ENCODE peak calls at places on chromosomes 5 and 9, in four cellular contexts. One of them, this sample, is unnamed.

GRCh38 chr9:72997387-72997995 is 44.6 kb upstream of the ALDH1A1 start:
- DNase-seq in ascending aorta: no peak
- DNase-seq in HFFc6: no peak
- DNase-seq in tibial nerve: no peak
- DNase-seq in this sample: no peak

GRCh38 chr5:86858452-86858851 is 240.7 kb downstream of the COX7C start:
- DNase-seq in ascending aorta: no peak
- DNase-seq in HFFc6: no peak
- DNase-seq in tibial nerve: no peak
- DNase-seq in this sample: no peak

GRCh38 chr5:91219803-91220371 is 163.2 kb downstream of the ARRDC3 start:
- DNase-seq in ascending aorta: no peak
- DNase-seq in HFFc6: peak
- DNase-seq in tibial nerve: no peak
- DNase-seq in this sample: no peak

GRCh38 chr5:132681983-132682382 is 8.2 kb downstream of the IL4 start:
- DNase-seq in ascending aorta: no peak
- DNase-seq in HFFc6: no peak
- DNase-seq in tibial nerve: no peak
- DNase-seq in this sample: no peak

GRCh38 chr5:77133061-77133758 is 46.1 kb upstream of the ZBED3 start:
- DNase-seq in ascending aorta: peak
- DNase-seq in HFFc6: peak
- DNase-seq in tibial nerve: peak
- DNase-seq in this sample: no peak

GRCh38 chr5:180790020-180790419 is 12.6 kb downstream of the MGAT1 start:
- DNase-seq in ascending aorta: no peak
- DNase-seq in HFFc6: no peak
- DNase-seq in tibial nerve: no peak
- DNase-seq in this sample: no peak

GRCh38 chr5:10384483-10384882 is 31.0 kb downstream of the MARCHF6 start:
- DNase-seq in ascending aorta: no peak
- DNase-seq in HFFc6: no peak
- DNase-seq in tibial nerve: no peak
- DNase-seq in this sample: no peak

GRCh38 chr9:137009938-137010732 is 13.8 kb upstream of the CLIC3 start:
- DNase-seq in ascending aorta: no peak
- DNase-seq in HFFc6: no peak
- DNase-seq in tibial nerve: no peak
- DNase-seq in this sample: no peak

GRCh38 chr5:12460493-12461261 is 556.4 kb upstream of the CTNND2 start:
- DNase-seq in ascending aorta: no peak
- DNase-seq in HFFc6: no peak
- DNase-seq in tibial nerve: no peak
- DNase-seq in this sample: no peak

GRCh38 chr5:150912312-150912814 is 7.6 kb upstream of the ZNF300 start:
- DNase-seq in ascending aorta: no peak
- DNase-seq in HFFc6: no peak
- DNase-seq in tibial nerve: no peak
- DNase-seq in this sample: no peak

GRCh38 chr9:96663506-96664120 is 8.5 kb upstream of the PRXL2C start:
- DNase-seq in ascending aorta: no peak
- DNase-seq in HFFc6: no peak
- DNase-seq in tibial nerve: no peak
- DNase-seq in this sample: no peak

GRCh38 chr9:134661791-134662142 is 20.2 kb downstream of the COL5A1 start:
- DNase-seq in ascending aorta: no peak
- DNase-seq in HFFc6: peak
- DNase-seq in tibial nerve: no peak
- DNase-seq in this sample: no peak

GRCh38 chr5:95743877-95744276 is 12.7 kb downstream of the RHOBTB3 start:
- DNase-seq in ascending aorta: no peak
- DNase-seq in HFFc6: no peak
- DNase-seq in tibial nerve: no peak
- DNase-seq in this sample: no peak

GRCh38 chr9:98020471-98021145 is 35.9 kb upstream of the NANS start:
- DNase-seq in ascending aorta: no peak
- DNase-seq in HFFc6: no peak
- DNase-seq in tibial nerve: no peak
- DNase-seq in this sample: no peak

GRCh38 chr5:98975223-98975622 is 46.4 kb upstream of the CHD1 start:
- DNase-seq in ascending aorta: no peak
- DNase-seq in HFFc6: no peak
- DNase-seq in tibial nerve: no peak
- DNase-seq in this sample: no peak

GRCh38 chr5:151581841-151582583 is 9.1 kb downstream of the FAT2 start:
- DNase-seq in ascending aorta: no peak
- DNase-seq in HFFc6: no peak
- DNase-seq in tibial nerve: no peak
- DNase-seq in this sample: no peak

GRCh38 chr9:89309608-89310485 is 1.1 kb upstream of the CKS2 start:
- DNase-seq in ascending aorta: no peak
- DNase-seq in HFFc6: no peak
- DNase-seq in tibial nerve: no peak
- DNase-seq in this sample: no peak

GRCh38 chr9:137316012-137316981 is 14.2 kb upstream of the NRARP start:
- DNase-seq in ascending aorta: no peak
- DNase-seq in HFFc6: no peak
- DNase-seq in tibial nerve: no peak
- DNase-seq in this sample: peak

GRCh38 chr5:89275206-89275605 is 392.2 kb upstream of the MEF2C start:
- DNase-seq in ascending aorta: no peak
- DNase-seq in HFFc6: no peak
- DNase-seq in tibial nerve: no peak
- DNase-seq in this sample: no peak

GRCh38 chr5:97929383-97929782 is 746.3 kb upstream of the RIOK2 start:
- DNase-seq in ascending aorta: no peak
- DNase-seq in HFFc6: peak
- DNase-seq in tibial nerve: no peak
- DNase-seq in this sample: no peak

DNA sequence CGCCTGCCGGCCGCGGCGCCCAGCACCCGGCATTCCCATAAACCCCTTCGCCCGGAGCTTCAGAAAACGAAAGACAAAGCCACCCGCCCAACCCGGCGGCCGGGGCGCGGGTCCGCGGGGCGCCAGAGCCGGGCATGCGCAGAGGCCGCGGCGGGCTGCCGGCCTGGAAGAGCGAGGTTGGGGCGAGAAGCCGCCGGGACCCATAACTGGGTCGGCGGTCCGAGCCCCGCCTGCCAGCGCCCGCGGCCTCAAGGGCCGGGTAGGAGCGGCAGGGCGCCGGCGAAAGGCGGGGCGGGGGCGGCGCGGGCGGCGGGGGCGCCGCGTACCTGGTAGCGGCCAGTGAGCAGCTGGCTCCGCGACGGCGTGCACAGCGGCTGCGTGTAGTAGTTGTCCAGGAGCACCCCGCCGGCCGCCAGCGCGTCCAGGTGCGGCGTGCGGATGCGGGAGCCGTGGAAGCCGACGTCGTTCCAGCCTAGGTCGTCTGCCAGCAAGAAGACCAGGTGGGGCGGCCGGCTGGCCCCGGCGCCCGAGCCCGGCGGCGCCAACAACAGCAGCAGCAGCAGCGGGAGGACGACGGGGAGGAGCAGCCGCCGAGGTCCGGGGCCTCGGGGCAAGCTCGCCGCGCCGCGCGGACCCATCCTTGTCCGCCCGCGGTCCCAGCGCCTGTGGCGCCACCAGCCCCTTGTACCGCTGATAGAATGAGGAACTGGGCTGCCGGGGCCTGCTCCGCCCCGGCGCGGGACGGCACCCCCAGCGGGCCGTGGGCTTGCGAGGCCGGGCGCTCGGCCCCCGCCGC is at the start of gene ARSB:
- DNase-seq in ascending aorta: peak
- DNase-seq in HFFc6: peak
- DNase-seq in tibial nerve: peak
- DNase-seq in this sample: peak
- TF ChIP-seq CTCF in ascending aorta: no peak
- TF ChIP-seq CTCF in HFFc6: no peak
- TF ChIP-seq CTCF in tibial nerve: peak
- TF ChIP-seq CTCF in this sample: no peak

DNA sequence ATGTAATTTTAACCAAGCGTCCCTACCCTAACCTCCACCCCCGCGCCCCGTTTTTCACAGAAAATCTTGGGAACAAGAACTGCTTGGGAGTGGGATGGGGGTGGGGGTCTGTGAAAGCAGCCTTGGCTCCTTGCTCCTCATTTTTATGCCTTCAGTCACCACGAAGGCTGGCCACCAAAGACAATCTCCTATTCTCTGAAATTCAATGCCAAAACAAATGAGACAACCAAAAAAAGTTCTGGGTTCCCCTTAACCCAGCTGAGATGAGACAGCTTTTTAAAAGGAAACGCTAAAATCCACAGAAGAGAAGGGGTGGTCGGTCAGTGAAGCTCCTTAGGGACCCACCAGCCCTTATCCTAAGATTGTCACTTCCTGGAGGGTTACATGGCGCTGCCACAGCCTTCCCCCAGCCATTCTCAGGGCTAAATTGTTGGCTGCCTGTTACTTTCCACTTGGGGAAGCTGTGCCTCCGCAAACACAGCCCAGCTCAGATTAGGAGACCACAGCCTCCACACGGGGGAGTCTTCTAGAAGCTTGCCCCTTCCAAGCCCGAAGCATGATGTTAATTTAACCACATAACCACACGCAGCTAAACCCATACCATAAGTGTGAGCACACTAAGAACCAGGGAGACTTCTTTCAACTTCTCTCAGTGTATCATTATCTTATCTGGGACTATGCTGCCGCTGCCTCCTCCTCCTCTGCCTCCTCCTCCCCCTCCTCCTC is 136.3 kb downstream of the FOXD1 start:
- DNase-seq in ascending aorta: no peak
- DNase-seq in HFFc6: peak
- DNase-seq in tibial nerve: peak
- DNase-seq in this sample: no peak
- TF ChIP-seq CTCF in ascending aorta: no peak
- TF ChIP-seq CTCF in HFFc6: peak
- TF ChIP-seq CTCF in tibial nerve: peak
- TF ChIP-seq CTCF in this sample: no peak

GRCh38 chr9:4739587-4740372 is 1.2 kb downstream of the AK3 start:
- DNase-seq in ascending aorta: no peak
- DNase-seq in HFFc6: no peak
- DNase-seq in tibial nerve: no peak
- DNase-seq in this sample: no peak

GRCh38 chr9:4740373-4740622 is 704 bp downstream of the AK3 start:
- DNase-seq in ascending aorta: no peak
- DNase-seq in HFFc6: no peak
- DNase-seq in tibial nerve: no peak
- DNase-seq in this sample: no peak

GRCh38 chr9:4742246-4742645 is 1.2 kb upstream of the AK3 start:
- DNase-seq in ascending aorta: no peak
- DNase-seq in HFFc6: no peak
- DNase-seq in tibial nerve: no peak
- DNase-seq in this sample: no peak

GRCh38 chr9:4741365-4742031 is 496 bp upstream of the AK3 start:
- DNase-seq in ascending aorta: no peak
- DNase-seq in HFFc6: no peak
- DNase-seq in tibial nerve: no peak
- DNase-seq in this sample: no peak

DNA sequence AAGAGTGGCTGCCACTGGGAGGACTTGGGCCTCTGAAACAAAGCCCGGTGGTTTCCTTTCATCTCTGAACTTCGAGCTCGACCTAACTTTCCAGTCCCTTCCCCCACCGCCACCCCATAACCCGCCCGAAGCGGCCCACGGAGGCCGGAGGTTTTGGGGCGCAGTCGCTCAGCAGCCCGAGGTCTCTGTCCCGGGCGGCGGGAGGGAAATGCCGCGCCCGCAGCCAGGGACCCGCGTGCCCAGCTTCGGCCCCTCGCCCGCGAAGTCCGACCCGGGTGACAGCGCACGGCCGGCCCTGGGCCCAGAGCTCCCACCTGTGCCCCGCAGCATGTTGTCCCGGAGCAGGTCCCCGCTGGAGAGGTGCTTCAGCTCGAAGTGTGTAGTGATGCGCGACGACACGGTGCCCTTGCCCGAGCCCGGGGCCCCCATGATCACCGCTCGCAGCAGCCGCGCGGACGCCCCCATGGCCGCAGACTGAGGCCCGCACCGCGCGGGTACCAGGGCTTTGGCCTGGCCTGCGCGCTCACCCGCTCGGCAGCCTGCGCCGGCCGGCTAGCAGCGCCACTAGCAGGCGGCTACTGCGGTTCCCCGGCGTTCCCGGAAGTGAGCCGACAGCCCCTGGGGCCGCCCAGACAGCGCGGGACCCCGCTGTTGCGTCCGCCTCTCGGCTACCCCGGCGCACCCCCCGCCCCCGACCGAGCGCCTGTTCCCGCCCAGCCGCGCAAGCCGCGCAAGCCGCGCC is at the start of gene AK3:
- DNase-seq in ascending aorta: peak
- DNase-seq in HFFc6: peak
- DNase-seq in tibial nerve: peak
- DNase-seq in this sample: peak
- TF ChIP-seq CTCF in ascending aorta: no peak
- TF ChIP-seq CTCF in HFFc6: peak
- TF ChIP-seq CTCF in tibial nerve: peak
- TF ChIP-seq CTCF in this sample: no peak

DNA sequence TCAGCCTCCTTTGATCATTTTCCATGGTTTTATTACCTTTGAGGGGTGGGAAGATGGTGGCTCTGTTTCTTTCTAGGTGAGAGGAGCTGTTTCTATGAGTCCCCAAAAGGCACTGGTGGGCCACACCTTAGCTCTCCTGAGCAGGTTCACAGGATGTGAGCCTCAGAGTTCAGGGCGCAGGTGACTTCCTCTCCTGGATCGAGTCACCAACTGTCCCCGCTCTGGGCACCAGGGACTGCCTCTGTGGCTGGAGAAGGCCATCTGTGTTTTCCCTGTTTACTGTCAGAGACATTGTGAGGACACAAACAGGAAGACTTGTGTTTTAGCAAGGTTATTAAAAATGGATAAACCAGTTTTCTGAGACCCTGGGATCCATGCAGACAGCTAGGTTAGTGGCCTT is 68.5 kb downstream of the IL31RA start:
- DNase-seq in ascending aorta: no peak
- DNase-seq in HFFc6: no peak
- DNase-seq in tibial nerve: no peak
- DNase-seq in this sample: no peak
- TF ChIP-seq CTCF in ascending aorta: no peak
- TF ChIP-seq CTCF in HFFc6: no peak
- TF ChIP-seq CTCF in tibial nerve: no peak
- TF ChIP-seq CTCF in this sample: no peak

DNA sequence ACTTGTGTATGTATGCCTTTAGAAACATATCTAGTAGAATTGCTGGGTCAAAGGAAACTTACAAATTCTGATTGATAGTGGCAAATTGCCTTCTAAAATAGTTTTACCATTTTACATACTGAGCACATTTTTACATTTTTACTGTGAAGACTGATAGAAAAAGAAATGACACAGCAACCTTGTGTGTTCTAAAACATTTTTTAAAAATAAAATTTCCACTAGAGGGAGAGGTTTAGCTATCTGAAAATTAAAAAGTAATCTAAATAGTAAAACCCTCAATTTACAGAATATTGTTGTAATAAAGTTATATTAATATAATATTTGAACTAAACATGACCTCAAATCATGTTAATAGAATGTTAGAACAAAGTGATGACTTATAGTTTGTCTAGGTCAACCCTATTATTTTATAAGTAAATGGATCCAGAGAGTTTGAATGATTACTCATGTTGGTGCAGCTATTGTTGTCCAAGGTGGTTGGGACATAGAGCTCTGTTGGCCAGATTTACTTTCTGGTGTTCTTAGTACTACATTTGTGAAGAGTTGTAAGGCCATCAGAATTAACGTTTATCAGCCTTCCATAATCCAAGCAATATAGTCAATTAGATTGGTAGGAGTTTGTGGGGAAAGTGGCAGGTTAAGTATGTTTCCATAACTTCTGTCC is 17.2 kb downstream of the CENPP start:
- DNase-seq in ascending aorta: no peak
- DNase-seq in HFFc6: no peak
- DNase-seq in tibial nerve: no peak
- DNase-seq in this sample: no peak
- TF ChIP-seq CTCF in ascending aorta: peak
- TF ChIP-seq CTCF in HFFc6: peak
- TF ChIP-seq CTCF in tibial nerve: no peak
- TF ChIP-seq CTCF in this sample: no peak